ENCODE peak calls at places on chromosomes 2 and 18, in six cellular contexts. I, F, U, R, K and H are unnamed samples.

GRCh38 chr2:201467666-201468065 is 16.1 kb downstream of the STRADB start:
- DNase-seq in U (no peak), K (peak), R (no peak), I (no peak), F (no peak), H (no peak)

GRCh38 chr2:237561221-237561620 is 5.2 kb upstream of the PRLH start:
- DNase-seq in R (peak), K (no peak), I (no peak), U (no peak), F (no peak), H (peak)

GRCh38 chr2:63983986-63984605 is 35.1 kb downstream of the VPS54 start:
- DNase-seq in U (no peak), R (no peak), F (no peak), I (no peak), K (no peak), H (no peak)

GRCh38 chr2:46411245-46411641 is 68.1 kb upstream of the TMEM247 start:
- DNase-seq in F (no peak), K (peak), I (no peak), U (no peak), R (no peak), H (no peak)

GRCh38 chr2:55425449-55425848 is 5.8 kb upstream of the CCDC88A start:
- DNase-seq in R (no peak), I (no peak), K (peak), U (no peak), F (no peak), H (no peak)

GRCh38 chr2:235864311-235864710 is 303.9 kb downstream of the GBX2 start:
- DNase-seq in U (no peak), F (no peak), I (no peak), R (no peak), K (no peak), H (no peak)

GRCh38 chr2:12493031-12493513 is 223.7 kb upstream of the TRIB2 start:
- DNase-seq in R (no peak), U (peak), F (no peak), K (peak), I (no peak), H (no peak)

GRCh38 chr18:57942493-57942892 is 101.5 kb upstream of the NEDD4L start:
- DNase-seq in R (no peak), K (no peak), F (no peak), U (no peak), I (no peak), H (no peak)

GRCh38 chr2:113234721-113235346 is 43.9 kb downstream of the PAX8 start:
- DNase-seq in K (no peak), F (no peak), R (no peak), U (no peak), I (no peak), H (no peak)

GRCh38 chr2:53880756-53881155 is 21.0 kb upstream of the GPR75 start:
- DNase-seq in U (no peak), R (no peak), F (no peak), I (no peak), K (peak), H (no peak)

GRCh38 chr18:76466410-76466991 is 28.5 kb downstream of the ZNF516 start:
- DNase-seq in U (no peak), R (peak), K (no peak), F (no peak), I (no peak), H (no peak)

GRCh38 chr2:75605770-75606535 is 40.6 kb upstream of the MRPL19 start:
- DNase-seq in K (peak), I (no peak), U (no peak), F (peak), R (no peak), H (no peak)

GRCh38 chr2:31331156-31331555 is 83.4 kb downstream of the XDH start:
- DNase-seq in I (no peak), K (no peak), F (no peak), R (no peak), U (no peak), H (no peak)

GRCh38 chr2:196538189-196538588 is 101.3 kb upstream of the CCDC150 start:
- DNase-seq in R (no peak), K (no peak), U (peak), F (no peak), I (no peak), H (no peak)

GRCh38 chr2:28982381-28982950 is 1.4 kb downstream of the TOGARAM2 start:
- DNase-seq in U (no peak), R (no peak), F (no peak), K (no peak), I (peak), H (no peak)

GRCh38 chr2:239736358-239737143 is 288.6 kb downstream of the NDUFA10 start:
- DNase-seq in K (no peak), I (no peak), R (no peak), F (no peak), U (no peak), H (peak)

GRCh38 chr18:21740724-21741510 is at the start of gene MIB1:
- DNase-seq in K (no peak), I (peak), U (peak), F (no peak), R (no peak), H (peak)

GRCh38 chr2:80546766-80547165 is 242.2 kb upstream of the LRRTM1 start:
- DNase-seq in R (no peak), U (no peak), F (no peak), K (peak), I (no peak), H (no peak)

GRCh38 chr2:216583157-216583556 is 50.1 kb upstream of the IGFBP2 start:
- DNase-seq in R (no peak), F (no peak), U (no peak), I (no peak), K (peak), H (no peak)

GRCh38 chr2:240143801-240144648 is 3.6 kb upstream of the OTOS start:
- DNase-seq in K (peak), I (peak), U (peak), R (peak), F (no peak), H (peak)

GRCh38 chr2:28080911-28081310 is 190.4 kb downstream of the BABAM2 start:
- DNase-seq in K (no peak), U (no peak), I (peak), R (no peak), F (no peak), H (peak)

DNA sequence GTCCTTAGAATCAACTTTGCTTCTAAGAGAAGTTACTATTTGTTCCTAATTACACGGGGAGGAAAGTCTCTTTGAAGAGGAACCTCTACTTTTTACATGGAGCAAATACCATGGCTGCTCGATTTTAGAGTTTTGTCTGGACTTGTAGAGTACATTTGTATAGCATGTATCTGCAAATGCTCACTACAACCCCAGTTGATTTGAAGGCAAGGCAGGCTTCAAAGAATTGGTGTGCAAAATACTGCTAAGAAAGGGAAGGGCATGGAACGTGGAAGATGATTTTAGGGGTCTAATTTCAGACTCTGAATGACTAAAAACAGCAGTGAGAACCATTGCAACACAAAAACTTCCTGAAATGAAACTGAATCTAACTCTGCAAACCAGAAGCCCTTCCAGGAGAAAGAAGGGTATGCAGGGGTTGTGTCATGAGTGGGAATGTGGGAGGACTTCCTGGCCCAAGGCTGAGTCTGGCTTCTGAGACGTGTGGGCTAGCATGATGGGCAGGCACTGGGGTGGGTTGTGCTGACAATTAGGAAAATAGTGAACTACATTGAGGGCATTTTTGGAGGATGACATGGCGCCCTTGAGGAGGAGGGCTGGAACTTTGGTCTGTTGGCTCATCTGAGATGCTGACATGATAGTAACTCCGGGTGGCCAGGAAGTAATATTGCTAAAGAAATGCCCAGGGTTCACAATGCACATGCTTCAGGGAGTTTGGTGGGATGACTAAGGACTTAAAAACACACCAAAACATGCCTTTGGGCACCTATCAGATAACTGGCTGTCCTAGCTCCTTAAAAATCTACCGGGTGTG is 18.9 kb upstream of the IL1R2 start:
- DNase-seq in F (no peak), R (no peak), U (no peak), K (peak), I (no peak), H (no peak)
- TF ChIP-seq CTCF in F (no peak), R (no peak), U (no peak), K (no peak), I (no peak), H (no peak)

DNA sequence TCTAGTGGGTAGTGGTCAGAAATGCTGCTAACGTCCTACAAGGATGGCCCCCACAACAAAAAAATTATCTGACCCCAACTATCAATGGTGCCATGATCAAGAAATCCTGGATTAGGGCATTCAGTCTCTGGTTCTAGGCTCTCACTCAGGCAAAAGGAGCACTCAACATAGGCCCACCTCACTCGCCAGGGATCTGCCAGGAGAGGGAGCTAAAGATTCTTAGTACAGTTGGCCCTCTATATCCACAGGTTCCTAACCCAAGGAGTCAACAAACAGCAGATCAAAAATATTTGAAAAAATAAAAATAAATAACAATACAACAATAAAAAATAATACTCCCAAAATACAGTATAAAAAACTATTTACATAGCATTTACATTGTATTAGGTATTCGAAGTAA is 10.0 kb downstream of the SLC4A5 start:
- DNase-seq in F (no peak), U (no peak), R (no peak), K (peak), I (no peak), H (peak)
- TF ChIP-seq CTCF in F (no peak), U (peak), R (no peak), K (peak), I (no peak), H (no peak)

GRCh38 chr2:191467113-191467512 is 210.8 kb upstream of the NABP1 start:
- DNase-seq in U (no peak), F (no peak), R (no peak), K (no peak), I (no peak), H (no peak)

GRCh38 chr2:191463790-191464189 is 214.1 kb upstream of the NABP1 start:
- DNase-seq in F (no peak), U (no peak), R (no peak), K (no peak), I (no peak), H (no peak)

GRCh38 chr2:191459158-191459557 is 214.0 kb downstream of the MYO1B start:
- DNase-seq in R (no peak), K (no peak), I (no peak), F (no peak), U (no peak), H (no peak)

DNA sequence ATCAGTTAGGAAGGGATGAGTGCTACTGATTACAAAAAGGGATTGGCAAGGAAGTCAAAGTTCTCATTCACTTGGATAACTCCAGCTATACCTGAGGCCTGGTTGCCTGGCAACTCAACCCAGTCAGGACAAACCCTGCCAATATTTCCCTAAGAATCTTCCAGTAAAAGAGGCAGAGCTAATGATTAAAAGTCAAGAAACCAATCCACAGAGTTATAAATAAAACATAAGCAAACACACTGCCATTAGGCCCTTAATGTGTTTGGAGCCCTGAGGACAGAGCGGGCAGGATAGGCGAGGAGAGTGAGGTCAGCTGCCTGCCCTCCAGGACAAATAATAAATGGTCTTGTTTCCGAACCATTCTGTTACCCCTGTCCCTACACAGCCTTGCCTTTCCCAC is 215.6 kb upstream of the NABP1 start:
- DNase-seq in I (no peak), U (no peak), F (no peak), R (no peak), K (no peak), H (peak)
- TF ChIP-seq CTCF in I (no peak), U (no peak), F (no peak), R (no peak), K (no peak), H (no peak)

GRCh38 chr2:151808258-151809072 is 19.8 kb downstream of the ARL5A start:
- DNase-seq in F (no peak), I (no peak), U (no peak), R (no peak), K (peak), H (no peak)
- TF ChIP-seq CTCF in F (peak), I (peak), U (peak), R (peak), K (no peak), H (peak)

GRCh38 chr2:202494300-202494699 is 118.2 kb downstream of the BMPR2 start:
- DNase-seq in I (no peak), R (no peak), F (no peak), U (no peak), K (peak), H (no peak)

GRCh38 chr2:202488671-202489070 is 112.5 kb downstream of the BMPR2 start:
- DNase-seq in K (no peak), R (no peak), F (no peak), U (no peak), I (no peak), H (no peak)

GRCh38 chr2:202490479-202490878 is 114.4 kb downstream of the BMPR2 start:
- DNase-seq in F (no peak), K (no peak), R (no peak), U (no peak), I (no peak), H (no peak)

GRCh38 chr2:202494856-202495604 is 118.9 kb downstream of the BMPR2 start:
- DNase-seq in K (no peak), R (no peak), F (no peak), I (no peak), U (no peak), H (no peak)

GRCh38 chr2:202491514-202491913 is 115.4 kb downstream of the BMPR2 start:
- DNase-seq in F (no peak), K (no peak), R (no peak), U (no peak), I (no peak), H (no peak)
- TF ChIP-seq CTCF in F (no peak), K (no peak), R (no peak), U (no peak), I (no peak), H (no peak)

GRCh38 chr18:78304199-78304826 is 675.3 kb upstream of the SALL3 start:
- DNase-seq in I (no peak), F (no peak), U (no peak), K (no peak), R (no peak), H (no peak)
- TF ChIP-seq CTCF in I (no peak), F (no peak), U (no peak), K (no peak), R (no peak), H (no peak)

GRCh38 chr2:38603402-38604265 is 906 bp upstream of the HNRNPLL start:
- DNase-seq in K (peak), F (no peak), R (peak), I (peak), U (peak), H (peak)

GRCh38 chr2:38602136-38602731 is 494 bp downstream of the HNRNPLL start:
- DNase-seq in U (peak), I (peak), F (no peak), K (no peak), R (peak), H (peak)

GRCh38 chr2:38601061-38601460 is 1.7 kb downstream of the HNRNPLL start:
- DNase-seq in R (no peak), I (no peak), U (no peak), K (no peak), F (no peak), H (no peak)

GRCh38 chr2:38601463-38602135 is 1.1 kb downstream of the HNRNPLL start:
- DNase-seq in F (no peak), U (peak), R (no peak), I (no peak), K (no peak), H (no peak)

GRCh38 chr2:38602732-38603401 is at the start of gene HNRNPLL:
- DNase-seq in K (peak), U (peak), I (peak), F (peak), R (peak), H (peak)
- TF ChIP-seq CTCF in K (no peak), U (no peak), I (no peak), F (no peak), R (no peak), H (no peak)

GRCh38 chr2:9555338-9556120 is at the start of gene ADAM17:
- DNase-seq in R (peak), F (peak), U (peak), K (peak), I (peak), H (peak)
- TF ChIP-seq CTCF in R (peak), F (peak), U (peak), K (peak), I (peak), H (peak)

GRCh38 chr2:25714740-25715139 is 41.4 kb upstream of the DTNB start:
- DNase-seq in K (no peak), F (no peak), R (no peak), U (no peak), I (no peak), H (no peak)
- TF ChIP-seq CTCF in K (no peak), F (no peak), R (no peak), U (no peak), I (no peak), H (no peak)